ENCODE peak calls at places on chromosome 16, in nine cellular contexts. One of them, this sample, is unnamed.

GRCh38 chr16:30741461-30741914 is 6.7 kb upstream of the PHKG2 start:
- DNase-seq in activated T-cell treated with anti-CD3 and anti-CD28 coated beads for 4 hours: no peak
- DNase-seq in activated naive CD4-positive, alpha-beta T cell treated with Interleukin-2 at 50 U/mL for 16 hours: no peak
- DNase-seq in effector CD4-positive, alpha-beta T cell: no peak
- DNase-seq in ovary: no peak
- DNase-seq in MM.1S: no peak
- DNase-seq in ACHN: peak
- DNase-seq in occipital lobe: no peak
- DNase-seq in heart left ventricle: no peak
- DNase-seq in this sample: no peak

GRCh38 chr16:54175169-54175551 is 111.4 kb downstream of the IRX3 start:
- DNase-seq in occipital lobe: no peak
- DNase-seq in activated T-cell treated with anti-CD3 and anti-CD28 coated beads for 4 hours: no peak
- DNase-seq in effector CD4-positive, alpha-beta T cell: no peak
- DNase-seq in ACHN: no peak
- DNase-seq in heart left ventricle: no peak
- DNase-seq in ovary: no peak
- DNase-seq in MM.1S: no peak
- DNase-seq in activated naive CD4-positive, alpha-beta T cell treated with Interleukin-2 at 50 U/mL for 16 hours: no peak
- DNase-seq in this sample: no peak

GRCh38 chr16:87856796-87857228 is 12.5 kb downstream of the SLC7A5 start:
- DNase-seq in heart left ventricle: no peak
- DNase-seq in activated T-cell treated with anti-CD3 and anti-CD28 coated beads for 4 hours: no peak
- DNase-seq in occipital lobe: no peak
- DNase-seq in MM.1S: no peak
- DNase-seq in ACHN: no peak
- DNase-seq in activated naive CD4-positive, alpha-beta T cell treated with Interleukin-2 at 50 U/mL for 16 hours: no peak
- DNase-seq in ovary: no peak
- DNase-seq in effector CD4-positive, alpha-beta T cell: no peak
- DNase-seq in this sample: no peak

GRCh38 chr16:89922477-89922883 is 662 bp upstream of the TUBB3 start:
- DNase-seq in activated naive CD4-positive, alpha-beta T cell treated with Interleukin-2 at 50 U/mL for 16 hours: peak
- DNase-seq in MM.1S: no peak
- DNase-seq in ACHN: peak
- DNase-seq in heart left ventricle: peak
- DNase-seq in occipital lobe: peak
- DNase-seq in activated T-cell treated with anti-CD3 and anti-CD28 coated beads for 4 hours: no peak
- DNase-seq in effector CD4-positive, alpha-beta T cell: no peak
- DNase-seq in ovary: peak
- DNase-seq in this sample: peak

GRCh38 chr16:78608305-78608776 is 508.9 kb downstream of the WWOX start:
- DNase-seq in ACHN: no peak
- DNase-seq in heart left ventricle: no peak
- DNase-seq in occipital lobe: no peak
- DNase-seq in activated naive CD4-positive, alpha-beta T cell treated with Interleukin-2 at 50 U/mL for 16 hours: no peak
- DNase-seq in effector CD4-positive, alpha-beta T cell: no peak
- DNase-seq in MM.1S: no peak
- DNase-seq in activated T-cell treated with anti-CD3 and anti-CD28 coated beads for 4 hours: no peak
- DNase-seq in ovary: peak
- DNase-seq in this sample: peak

GRCh38 chr16:15952265-15952711 is 2.9 kb downstream of the ABCC1 start:
- DNase-seq in ovary: no peak
- DNase-seq in MM.1S: no peak
- DNase-seq in activated naive CD4-positive, alpha-beta T cell treated with Interleukin-2 at 50 U/mL for 16 hours: peak
- DNase-seq in ACHN: no peak
- DNase-seq in activated T-cell treated with anti-CD3 and anti-CD28 coated beads for 4 hours: no peak
- DNase-seq in occipital lobe: no peak
- DNase-seq in heart left ventricle: no peak
- DNase-seq in effector CD4-positive, alpha-beta T cell: no peak
- DNase-seq in this sample: no peak

GRCh38 chr16:49621240-49622083 is 234.4 kb downstream of the ZNF423 start:
- DNase-seq in MM.1S: no peak
- DNase-seq in effector CD4-positive, alpha-beta T cell: no peak
- DNase-seq in activated naive CD4-positive, alpha-beta T cell treated with Interleukin-2 at 50 U/mL for 16 hours: no peak
- DNase-seq in occipital lobe: no peak
- DNase-seq in activated T-cell treated with anti-CD3 and anti-CD28 coated beads for 4 hours: no peak
- DNase-seq in heart left ventricle: no peak
- DNase-seq in ACHN: no peak
- DNase-seq in ovary: peak
- DNase-seq in this sample: no peak

GRCh38 chr16:88454315-88455057 is 1.4 kb downstream of the ZFPM1 start:
- DNase-seq in effector CD4-positive, alpha-beta T cell: peak
- DNase-seq in MM.1S: peak
- DNase-seq in activated naive CD4-positive, alpha-beta T cell treated with Interleukin-2 at 50 U/mL for 16 hours: no peak
- DNase-seq in ACHN: peak
- DNase-seq in occipital lobe: no peak
- DNase-seq in activated T-cell treated with anti-CD3 and anti-CD28 coated beads for 4 hours: no peak
- DNase-seq in heart left ventricle: no peak
- DNase-seq in ovary: no peak
- DNase-seq in this sample: no peak

GRCh38 chr16:77317059-77317458 is 117.8 kb downstream of the ADAMTS18 start:
- DNase-seq in MM.1S: no peak
- DNase-seq in activated naive CD4-positive, alpha-beta T cell treated with Interleukin-2 at 50 U/mL for 16 hours: no peak
- DNase-seq in effector CD4-positive, alpha-beta T cell: no peak
- DNase-seq in activated T-cell treated with anti-CD3 and anti-CD28 coated beads for 4 hours: no peak
- DNase-seq in ovary: no peak
- DNase-seq in occipital lobe: no peak
- DNase-seq in heart left ventricle: no peak
- DNase-seq in ACHN: no peak
- DNase-seq in this sample: no peak

GRCh38 chr16:71883193-71883848 is 661 bp downstream of the ZNF821 start:
- DNase-seq in MM.1S: peak
- DNase-seq in heart left ventricle: peak
- DNase-seq in activated T-cell treated with anti-CD3 and anti-CD28 coated beads for 4 hours: peak
- DNase-seq in occipital lobe: no peak
- DNase-seq in ACHN: peak
- DNase-seq in effector CD4-positive, alpha-beta T cell: peak
- DNase-seq in activated naive CD4-positive, alpha-beta T cell treated with Interleukin-2 at 50 U/mL for 16 hours: peak
- DNase-seq in ovary: peak
- DNase-seq in this sample: peak

GRCh38 chr16:87780385-87780989 is 14.7 kb upstream of the KLHDC4 start:
- DNase-seq in activated naive CD4-positive, alpha-beta T cell treated with Interleukin-2 at 50 U/mL for 16 hours: peak
- DNase-seq in activated T-cell treated with anti-CD3 and anti-CD28 coated beads for 4 hours: peak
- DNase-seq in MM.1S: peak
- DNase-seq in effector CD4-positive, alpha-beta T cell: peak
- DNase-seq in ovary: no peak
- DNase-seq in heart left ventricle: peak
- DNase-seq in ACHN: no peak
- DNase-seq in occipital lobe: no peak
- DNase-seq in this sample: peak

GRCh38 chr16:31130336-31130812 is 5.2 kb downstream of the PRSS8 start:
- DNase-seq in occipital lobe: no peak
- DNase-seq in heart left ventricle: no peak
- DNase-seq in activated naive CD4-positive, alpha-beta T cell treated with Interleukin-2 at 50 U/mL for 16 hours: no peak
- DNase-seq in ovary: no peak
- DNase-seq in ACHN: no peak
- DNase-seq in effector CD4-positive, alpha-beta T cell: no peak
- DNase-seq in activated T-cell treated with anti-CD3 and anti-CD28 coated beads for 4 hours: no peak
- DNase-seq in MM.1S: no peak
- DNase-seq in this sample: no peak

GRCh38 chr16:57993452-57993851 is 7.0 kb downstream of the ZNF319 start:
- DNase-seq in ovary: no peak
- DNase-seq in ACHN: no peak
- DNase-seq in activated naive CD4-positive, alpha-beta T cell treated with Interleukin-2 at 50 U/mL for 16 hours: no peak
- DNase-seq in activated T-cell treated with anti-CD3 and anti-CD28 coated beads for 4 hours: no peak
- DNase-seq in MM.1S: no peak
- DNase-seq in heart left ventricle: no peak
- DNase-seq in occipital lobe: no peak
- DNase-seq in effector CD4-positive, alpha-beta T cell: no peak
- DNase-seq in this sample: no peak

GRCh38 chr16:46762583-46762982 is 14.4 kb upstream of the MYLK3 start:
- DNase-seq in MM.1S: no peak
- DNase-seq in ACHN: no peak
- DNase-seq in effector CD4-positive, alpha-beta T cell: no peak
- DNase-seq in activated T-cell treated with anti-CD3 and anti-CD28 coated beads for 4 hours: no peak
- DNase-seq in ovary: no peak
- DNase-seq in occipital lobe: no peak
- DNase-seq in activated naive CD4-positive, alpha-beta T cell treated with Interleukin-2 at 50 U/mL for 16 hours: no peak
- DNase-seq in heart left ventricle: no peak
- DNase-seq in this sample: no peak

This sample was measured in heart right ventricle.